ENCODE peak calls at places on chromosomes 4 and X, in seven cellular contexts. One of them, this sample, is unnamed.

GRCh38 chrX:50920132-50920531 is 9.6 kb downstream of the BMP15 start:
- DNase-seq in IMR-90: peak; percentile 18
- DNase-seq in GM12878: no peak
- DNase-seq in K562: peak; percentile 6
- DNase-seq in HepG2: peak; percentile 1
- DNase-seq in H1: no peak
- DNase-seq in A549: peak; percentile 16
- DNase-seq in this sample: no peak

GRCh38 chr4:37827030-37827705 is 682 bp downstream of the PGM2 start:
- DNase-seq in GM12878: no peak
- DNase-seq in IMR-90: peak; percentile 61
- DNase-seq in A549: no peak
- DNase-seq in H1: no peak
- DNase-seq in K562: peak; percentile 57
- DNase-seq in HepG2: no peak
- DNase-seq in this sample: no peak

GRCh38 chrX:146481735-146482134 is 327.8 kb upstream of the CXorf51B start:
- DNase-seq in IMR-90: no peak
- DNase-seq in A549: no peak
- DNase-seq in H1: no peak
- DNase-seq in GM12878: no peak
- DNase-seq in HepG2: no peak
- DNase-seq in K562: no peak
- DNase-seq in this sample: no peak

GRCh38 chr4:22410645-22411247 is 105.1 kb downstream of the ADGRA3 start:
- DNase-seq in H1: no peak
- DNase-seq in K562: no peak
- DNase-seq in HepG2: peak; percentile 14
- DNase-seq in IMR-90: peak; percentile 33
- DNase-seq in GM12878: no peak
- DNase-seq in A549: no peak
- DNase-seq in this sample: no peak

GRCh38 chrX:136065044-136065671 is 79.9 kb downstream of the SLC9A6 start:
- DNase-seq in GM12878: no peak
- DNase-seq in A549: no peak
- DNase-seq in HepG2: peak; percentile 42
- DNase-seq in K562: no peak
- DNase-seq in H1: no peak
- DNase-seq in IMR-90: peak; percentile 47
- DNase-seq in this sample: no peak

GRCh38 chr4:109947457-109947856 is 34.8 kb downstream of the EGF start:
- DNase-seq in H1: no peak
- DNase-seq in A549: peak; percentile 34
- DNase-seq in K562: no peak
- DNase-seq in HepG2: no peak
- DNase-seq in IMR-90: peak; percentile 30
- DNase-seq in GM12878: no peak
- DNase-seq in this sample: no peak

GRCh38 chr4:8920289-8920965 is 48.8 kb upstream of the HMX1 start:
- DNase-seq in K562: no peak
- DNase-seq in A549: no peak
- DNase-seq in H1: no peak
- DNase-seq in IMR-90: no peak
- DNase-seq in HepG2: no peak
- DNase-seq in GM12878: no peak
- DNase-seq in this sample: no peak

GRCh38 chr4:184807797-184808718 is 17.7 kb downstream of the ACSL1 start:
- DNase-seq in HepG2: peak; percentile 85
- DNase-seq in GM12878: no peak
- DNase-seq in IMR-90: peak; percentile 91
- DNase-seq in K562: no peak
- DNase-seq in H1: peak; percentile 65
- DNase-seq in A549: no peak
- DNase-seq in this sample: no peak

GRCh38 chr4:119135721-119136121 is at the start of gene MYOZ2:
- DNase-seq in K562: no peak
- DNase-seq in H1: no peak
- DNase-seq in IMR-90: peak; percentile 23
- DNase-seq in GM12878: no peak
- DNase-seq in HepG2: no peak
- DNase-seq in A549: no peak
- DNase-seq in this sample: no peak

GRCh38 chrX:51459125-51459524 is 37.3 kb downstream of the NUDT11 start:
- DNase-seq in A549: peak; percentile 48
- DNase-seq in K562: peak; percentile 54
- DNase-seq in GM12878: no peak
- DNase-seq in IMR-90: peak; percentile 13
- DNase-seq in H1: no peak
- DNase-seq in HepG2: peak; percentile 3
- DNase-seq in this sample: no peak

GRCh38 chr4:1644906-1645657 is 39.0 kb downstream of the FAM53A start:
- DNase-seq in GM12878: no peak
- DNase-seq in H1: no peak
- DNase-seq in A549: no peak
- DNase-seq in IMR-90: no peak
- DNase-seq in K562: no peak
- DNase-seq in HepG2: no peak
- DNase-seq in this sample: peak; percentile 86
- TF ChIP-seq RFX5 in GM12878: no peak
- TF ChIP-seq RFX5 in H1: no peak
- TF ChIP-seq RFX5 in A549: no peak
- TF ChIP-seq RFX5 in IMR-90: no peak
- TF ChIP-seq RFX5 in K562: no peak
- TF ChIP-seq RFX5 in HepG2: no peak
- TF ChIP-seq RFX5 in this sample: no peak

DNA sequence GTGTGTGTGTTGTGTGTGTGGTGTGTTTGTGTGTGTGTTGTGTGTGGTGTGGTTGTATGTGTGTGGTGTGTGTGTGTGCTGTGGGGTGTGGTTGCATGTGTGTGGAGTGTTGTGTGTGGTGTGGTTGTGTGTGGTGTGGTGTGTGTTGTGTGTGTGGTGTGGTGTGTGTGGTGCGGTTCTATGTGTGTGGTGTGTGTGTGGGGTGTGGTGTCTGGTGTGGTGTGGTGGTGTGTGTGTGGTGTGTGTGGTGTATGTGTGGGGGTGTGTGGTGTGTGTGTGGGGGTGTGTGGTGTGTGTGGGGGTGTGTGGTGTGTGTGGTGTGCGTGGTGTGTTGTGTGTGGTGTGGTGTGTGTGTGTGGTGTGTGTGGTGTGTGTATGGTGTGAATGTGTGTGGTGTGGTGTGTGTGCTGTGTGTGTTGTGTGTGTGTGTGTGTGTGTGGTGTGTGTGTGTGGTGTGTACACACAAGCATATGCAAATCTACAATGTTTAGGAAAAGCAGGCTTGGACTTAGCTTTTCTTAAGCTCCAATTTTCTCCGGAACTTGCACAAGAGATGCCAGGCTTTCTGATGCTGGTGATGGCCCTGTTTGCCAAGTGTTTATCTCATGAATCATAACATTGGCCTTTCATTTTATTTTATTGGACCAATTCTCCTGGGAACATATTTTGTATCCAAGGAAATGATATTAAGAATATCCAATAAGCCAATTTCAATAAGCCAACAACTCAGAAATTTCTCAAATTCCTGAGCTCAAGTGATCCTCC is 148.7 kb downstream of the SPATA18 start:
- DNase-seq in K562: no peak
- DNase-seq in H1: no peak
- DNase-seq in A549: peak; percentile 75
- DNase-seq in IMR-90: peak; percentile 7
- DNase-seq in GM12878: no peak
- DNase-seq in HepG2: peak; percentile 10
- DNase-seq in this sample: no peak
- TF ChIP-seq RAD21 in K562: no peak
- TF ChIP-seq RAD21 in H1: no peak
- TF ChIP-seq RAD21 in A549: no peak
- TF ChIP-seq RAD21 in IMR-90: no peak
- TF ChIP-seq RAD21 in GM12878: no peak
- TF ChIP-seq RAD21 in HepG2: no peak
- TF ChIP-seq RAD21 in this sample: no peak

GRCh38 chr4:100695871-100696270 is 178.0 kb upstream of the EMCN start:
- DNase-seq in GM12878: no peak
- DNase-seq in H1: no peak
- DNase-seq in IMR-90: no peak
- DNase-seq in A549: no peak
- DNase-seq in K562: no peak
- DNase-seq in HepG2: no peak
- DNase-seq in this sample: no peak

GRCh38 chr4:100696531-100696930 is 178.7 kb upstream of the EMCN start:
- DNase-seq in HepG2: no peak
- DNase-seq in IMR-90: no peak
- DNase-seq in K562: no peak
- DNase-seq in GM12878: no peak
- DNase-seq in H1: no peak
- DNase-seq in A549: no peak
- DNase-seq in this sample: no peak

GRCh38 chr4:100695039-100695654 is 177.3 kb upstream of the EMCN start:
- DNase-seq in HepG2: no peak
- DNase-seq in A549: no peak
- DNase-seq in GM12878: no peak
- DNase-seq in IMR-90: no peak
- DNase-seq in K562: no peak
- DNase-seq in H1: no peak
- DNase-seq in this sample: no peak

GRCh38 chr4:100690812-100691211 is 173.0 kb upstream of the EMCN start:
- DNase-seq in HepG2: no peak
- DNase-seq in GM12878: no peak
- DNase-seq in A549: no peak
- DNase-seq in K562: no peak
- DNase-seq in IMR-90: no peak
- DNase-seq in H1: no peak
- DNase-seq in this sample: no peak

GRCh38 chr4:100694467-100694866 is 176.6 kb upstream of the EMCN start:
- DNase-seq in K562: no peak
- DNase-seq in HepG2: no peak
- DNase-seq in A549: no peak
- DNase-seq in GM12878: no peak
- DNase-seq in IMR-90: no peak
- DNase-seq in H1: no peak
- DNase-seq in this sample: peak; percentile 6
- TF ChIP-seq RFX5 in K562: no peak
- TF ChIP-seq RFX5 in HepG2: no peak
- TF ChIP-seq RFX5 in A549: no peak
- TF ChIP-seq RFX5 in GM12878: no peak
- TF ChIP-seq RFX5 in IMR-90: no peak
- TF ChIP-seq RFX5 in H1: no peak
- TF ChIP-seq RFX5 in this sample: no peak

GRCh38 chrX:154409222-154409871 is at the start of gene DNASE1L1:
- DNase-seq in HepG2: peak; percentile 83
- DNase-seq in GM12878: no peak
- DNase-seq in IMR-90: peak; percentile 87
- DNase-seq in H1: peak; percentile 87
- DNase-seq in A549: peak; percentile 91
- DNase-seq in K562: peak; percentile 93
- DNase-seq in this sample: no peak
- TF ChIP-seq RAD21 in HepG2: no peak
- TF ChIP-seq RAD21 in GM12878: no peak
- TF ChIP-seq RAD21 in IMR-90: no peak
- TF ChIP-seq RAD21 in H1: no peak
- TF ChIP-seq RAD21 in A549: no peak
- TF ChIP-seq RAD21 in K562: no peak
- TF ChIP-seq RAD21 in this sample: no peak

GRCh38 chr4:104393649-104394048 is 101.0 kb downstream of the CXXC4 start:
- DNase-seq in A549: no peak
- DNase-seq in GM12878: no peak
- DNase-seq in K562: no peak
- DNase-seq in H1: no peak
- DNase-seq in IMR-90: no peak
- DNase-seq in HepG2: no peak
- DNase-seq in this sample: no peak

GRCh38 chr4:104394409-104394813 is 100.3 kb downstream of the CXXC4 start:
- DNase-seq in HepG2: no peak
- DNase-seq in K562: no peak
- DNase-seq in H1: no peak
- DNase-seq in IMR-90: no peak
- DNase-seq in A549: no peak
- DNase-seq in GM12878: no peak
- DNase-seq in this sample: peak; percentile 10

GRCh38 chr4:104395219-104395618 is 99.5 kb downstream of the CXXC4 start:
- DNase-seq in H1: no peak
- DNase-seq in A549: no peak
- DNase-seq in K562: no peak
- DNase-seq in IMR-90: no peak
- DNase-seq in HepG2: no peak
- DNase-seq in GM12878: no peak
- DNase-seq in this sample: no peak
- TF ChIP-seq RFX5 in H1: no peak
- TF ChIP-seq RFX5 in A549: no peak
- TF ChIP-seq RFX5 in K562: no peak
- TF ChIP-seq RFX5 in IMR-90: no peak
- TF ChIP-seq RFX5 in HepG2: no peak
- TF ChIP-seq RFX5 in GM12878: no peak
- TF ChIP-seq RFX5 in this sample: no peak

DNA sequence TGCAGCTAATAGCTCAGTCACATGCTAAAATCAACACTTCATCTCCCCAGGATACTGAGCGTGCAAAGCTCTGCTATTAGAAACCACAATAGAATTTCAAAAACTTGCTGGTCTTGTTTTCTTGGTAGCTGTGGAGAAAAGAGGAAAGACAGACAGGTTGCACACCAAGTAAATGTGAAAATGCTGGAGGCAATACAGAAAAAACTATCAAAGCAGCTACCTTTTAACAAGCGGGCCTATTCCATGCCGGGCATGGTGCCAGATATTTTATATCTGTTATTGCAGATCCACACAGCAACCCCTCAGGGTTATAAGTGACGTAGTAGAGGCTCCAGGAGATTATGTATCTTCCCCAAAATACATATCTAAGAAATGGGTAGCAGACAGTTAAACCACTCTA is 171.9 kb downstream of the DCTD start:
- DNase-seq in H1: no peak
- DNase-seq in HepG2: no peak
- DNase-seq in K562: peak; percentile 14
- DNase-seq in A549: no peak
- DNase-seq in IMR-90: no peak
- DNase-seq in GM12878: no peak
- DNase-seq in this sample: peak; percentile 41
- TF ChIP-seq RAD21 in H1: no peak
- TF ChIP-seq RAD21 in HepG2: no peak
- TF ChIP-seq RAD21 in K562: no peak
- TF ChIP-seq RAD21 in A549: no peak
- TF ChIP-seq RAD21 in IMR-90: no peak
- TF ChIP-seq RAD21 in GM12878: no peak
- TF ChIP-seq RAD21 in this sample: no peak

DNA sequence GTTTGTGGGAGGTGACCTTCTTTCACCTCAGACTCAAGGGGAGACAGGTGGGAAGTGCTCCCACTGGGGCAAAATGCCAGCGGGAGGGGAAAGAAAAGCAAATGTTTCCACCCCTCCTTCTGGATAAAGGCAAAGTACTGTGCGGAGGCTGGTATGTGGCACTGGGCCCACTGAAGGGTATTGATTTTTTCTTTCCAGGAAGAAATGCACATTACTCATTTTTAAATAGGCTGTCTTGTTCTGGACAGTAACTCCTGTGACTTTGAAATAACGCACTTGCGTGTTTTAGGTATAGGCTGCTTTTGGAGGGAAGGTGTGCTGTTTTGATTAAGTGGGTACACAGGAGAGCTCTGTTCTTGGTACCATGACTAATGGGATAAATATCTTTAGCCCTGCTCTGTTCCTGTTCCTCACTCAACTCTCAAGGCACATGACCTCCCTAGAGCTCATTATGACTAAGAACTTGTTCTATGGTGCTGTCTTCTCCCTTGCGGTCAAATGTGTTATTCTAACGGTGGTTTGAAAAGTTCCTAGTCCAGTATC is 40.7 kb upstream of the MBTPS2 start:
- DNase-seq in K562: no peak
- DNase-seq in HepG2: peak; percentile 66
- DNase-seq in GM12878: no peak
- DNase-seq in IMR-90: peak; percentile 28
- DNase-seq in A549: peak; percentile 20
- DNase-seq in H1: no peak
- DNase-seq in this sample: no peak
- TF ChIP-seq RFX5 in K562: no peak
- TF ChIP-seq RFX5 in HepG2: no peak
- TF ChIP-seq RFX5 in GM12878: no peak
- TF ChIP-seq RFX5 in IMR-90: no peak
- TF ChIP-seq RFX5 in A549: no peak
- TF ChIP-seq RFX5 in H1: no peak
- TF ChIP-seq RFX5 in this sample: no peak